ENCODE peak calls at places on chromosomes 7 and 10, in seven cellular contexts. One of them, this sample, is unnamed.

GRCh38 chr10:69802424-69803161 is 887 bp downstream of the COL13A1 start:
- DNase-seq in K562: no peak
- DNase-seq in HCT116: no peak
- DNase-seq in GM12878: no peak
- DNase-seq in SK-N-SH: peak; percentile 88
- DNase-seq in HepG2: no peak
- DNase-seq in H1: peak; percentile 72
- DNase-seq in this sample: no peak

GRCh38 chr10:93402192-93402591 is 79.9 kb downstream of the MYOF start:
- DNase-seq in K562: peak; percentile 1
- DNase-seq in HCT116: no peak
- DNase-seq in GM12878: no peak
- DNase-seq in SK-N-SH: no peak
- DNase-seq in HepG2: no peak
- DNase-seq in H1: no peak
- DNase-seq in this sample: no peak

GRCh38 chr10:75469018-75469616 is 37.7 kb downstream of the LRMDA start:
- DNase-seq in K562: no peak
- DNase-seq in HCT116: no peak
- DNase-seq in GM12878: no peak
- DNase-seq in SK-N-SH: no peak
- DNase-seq in HepG2: peak; percentile 6
- DNase-seq in H1: no peak
- DNase-seq in this sample: no peak

GRCh38 chr10:30553625-30554442 is 75.7 kb downstream of the LYZL2 start:
- DNase-seq in K562: peak; percentile 82
- DNase-seq in HCT116: no peak
- DNase-seq in GM12878: no peak
- DNase-seq in SK-N-SH: no peak
- DNase-seq in HepG2: peak; percentile 57
- DNase-seq in H1: peak; percentile 55
- DNase-seq in this sample: peak; percentile 49

GRCh38 chr10:72274730-72275350 is 1.1 kb downstream of the DDIT4 start:
- DNase-seq in K562: peak; percentile 74
- DNase-seq in HCT116: no peak
- DNase-seq in GM12878: no peak
- DNase-seq in SK-N-SH: peak; percentile 76
- DNase-seq in HepG2: no peak
- DNase-seq in H1: peak; percentile 89
- DNase-seq in this sample: peak; percentile 57

GRCh38 chr7:64557601-64558322 is 5.1 kb downstream of the ZNF680 start:
- DNase-seq in K562: no peak
- DNase-seq in HCT116: no peak
- DNase-seq in GM12878: no peak
- DNase-seq in SK-N-SH: no peak
- DNase-seq in HepG2: no peak
- DNase-seq in H1: no peak
- DNase-seq in this sample: peak; percentile 18

GRCh38 chr10:19811517-19811916 is 4.7 kb upstream of the PLXDC2 start:
- DNase-seq in K562: no peak
- DNase-seq in HCT116: no peak
- DNase-seq in GM12878: no peak
- DNase-seq in SK-N-SH: peak; percentile 37
- DNase-seq in HepG2: peak; percentile 13
- DNase-seq in H1: no peak
- DNase-seq in this sample: peak; percentile 36

GRCh38 chr7:28179081-28180030 is 1.2 kb downstream of the JAZF1 start:
- DNase-seq in K562: peak; percentile 68
- DNase-seq in HCT116: no peak
- DNase-seq in GM12878: no peak
- DNase-seq in SK-N-SH: peak; percentile 96
- DNase-seq in HepG2: no peak
- DNase-seq in H1: peak; percentile 64
- DNase-seq in this sample: peak; percentile 85

GRCh38 chr7:48366096-48366495 is 194.8 kb downstream of the ABCA13 start:
- DNase-seq in K562: no peak
- DNase-seq in HCT116: no peak
- DNase-seq in GM12878: no peak
- DNase-seq in SK-N-SH: no peak
- DNase-seq in HepG2: no peak
- DNase-seq in H1: no peak
- DNase-seq in this sample: no peak

GRCh38 chr7:50939026-50939425 is 156.3 kb upstream of the GRB10 start:
- DNase-seq in K562: no peak
- DNase-seq in HCT116: no peak
- DNase-seq in GM12878: no peak
- DNase-seq in SK-N-SH: no peak
- DNase-seq in HepG2: no peak
- DNase-seq in H1: no peak
- DNase-seq in this sample: no peak

GRCh38 chr7:158255156-158255555 is 332.5 kb downstream of the PTPRN2 start:
- DNase-seq in K562: no peak
- DNase-seq in HCT116: no peak
- DNase-seq in GM12878: no peak
- DNase-seq in SK-N-SH: no peak
- DNase-seq in HepG2: no peak
- DNase-seq in H1: no peak
- DNase-seq in this sample: no peak

GRCh38 chr7:123809471-123809870 is 35.5 kb upstream of the HYAL4 start:
- DNase-seq in K562: no peak
- DNase-seq in HCT116: no peak
- DNase-seq in GM12878: no peak
- DNase-seq in SK-N-SH: no peak
- DNase-seq in HepG2: no peak
- DNase-seq in H1: no peak
- DNase-seq in this sample: no peak

GRCh38 chr10:93437946-93438795 is 44.0 kb downstream of the MYOF start:
- DNase-seq in K562: no peak
- DNase-seq in HCT116: no peak
- DNase-seq in GM12878: no peak
- DNase-seq in SK-N-SH: no peak
- DNase-seq in HepG2: no peak
- DNase-seq in H1: peak; percentile 76
- DNase-seq in this sample: no peak

GRCh38 chr10:17597386-17597785 is 19.8 kb downstream of the HACD1 start:
- DNase-seq in K562: no peak
- DNase-seq in HCT116: no peak
- DNase-seq in GM12878: no peak
- DNase-seq in SK-N-SH: no peak
- DNase-seq in HepG2: no peak
- DNase-seq in H1: no peak
- DNase-seq in this sample: no peak

GRCh38 chr7:77226357-77226839 is 26.8 kb upstream of the FGL2 start:
- DNase-seq in K562: no peak
- DNase-seq in HCT116: no peak
- DNase-seq in GM12878: no peak
- DNase-seq in SK-N-SH: no peak
- DNase-seq in HepG2: no peak
- DNase-seq in H1: no peak
- DNase-seq in this sample: no peak

GRCh38 chr10:103915794-103916193 is 2.2 kb downstream of the STN1 start:
- DNase-seq in K562: no peak
- DNase-seq in HCT116: no peak
- DNase-seq in GM12878: no peak
- DNase-seq in SK-N-SH: no peak
- DNase-seq in HepG2: no peak
- DNase-seq in H1: no peak
- DNase-seq in this sample: no peak

GRCh38 chr7:33669251-33669670 is 236.1 kb upstream of the BMPER start:
- DNase-seq in K562: no peak
- DNase-seq in HCT116: no peak
- DNase-seq in GM12878: no peak
- DNase-seq in SK-N-SH: no peak
- DNase-seq in HepG2: peak; percentile 70
- DNase-seq in H1: no peak
- DNase-seq in this sample: no peak

GRCh38 chr10:82932426-82932825 is 1057.4 kb downstream of the NRG3 start:
- DNase-seq in K562: no peak
- DNase-seq in HCT116: no peak
- DNase-seq in GM12878: no peak
- DNase-seq in SK-N-SH: no peak
- DNase-seq in HepG2: no peak
- DNase-seq in H1: no peak
- DNase-seq in this sample: no peak

GRCh38 chr7:41579961-41580935 is 122.6 kb downstream of the INHBA start:
- DNase-seq in K562: no peak
- DNase-seq in HCT116: no peak
- DNase-seq in GM12878: no peak
- DNase-seq in SK-N-SH: no peak
- DNase-seq in HepG2: no peak
- DNase-seq in H1: no peak
- DNase-seq in this sample: no peak

GRCh38 chr7:20030915-20031362 is 186.2 kb downstream of the MACC1 start:
- DNase-seq in K562: no peak
- DNase-seq in HCT116: peak; percentile 2
- DNase-seq in GM12878: peak; percentile 50
- DNase-seq in SK-N-SH: no peak
- DNase-seq in HepG2: no peak
- DNase-seq in H1: no peak
- DNase-seq in this sample: no peak

GRCh38 chr10:88499569-88500470 is 83.3 kb downstream of the RNLS start:
- DNase-seq in K562: no peak
- DNase-seq in HCT116: no peak
- DNase-seq in GM12878: no peak
- DNase-seq in SK-N-SH: no peak
- DNase-seq in HepG2: no peak
- DNase-seq in H1: no peak
- DNase-seq in this sample: no peak
- TF ChIP-seq JUND in K562: no peak
- TF ChIP-seq JUND in HCT116: no peak
- TF ChIP-seq JUND in GM12878: no peak
- TF ChIP-seq JUND in SK-N-SH: peak; percentile 47
- TF ChIP-seq JUND in HepG2: no peak
- TF ChIP-seq JUND in H1: no peak
- TF ChIP-seq JUND in this sample: no peak

GRCh38 chr7:7228472-7228871 is 46.1 kb downstream of the C1GALT1 start:
- DNase-seq in K562: no peak
- DNase-seq in HCT116: no peak
- DNase-seq in GM12878: no peak
- DNase-seq in SK-N-SH: no peak
- DNase-seq in HepG2: no peak
- DNase-seq in H1: no peak
- DNase-seq in this sample: no peak
- TF ChIP-seq JUND in K562: no peak
- TF ChIP-seq JUND in HCT116: no peak
- TF ChIP-seq JUND in GM12878: no peak
- TF ChIP-seq JUND in SK-N-SH: no peak
- TF ChIP-seq JUND in HepG2: no peak
- TF ChIP-seq JUND in H1: no peak
- TF ChIP-seq JUND in this sample: no peak

GRCh38 chr10:1487288-1487687 is 250.0 kb downstream of the ADARB2 start:
- DNase-seq in K562: no peak
- DNase-seq in HCT116: no peak
- DNase-seq in GM12878: no peak
- DNase-seq in SK-N-SH: no peak
- DNase-seq in HepG2: no peak
- DNase-seq in H1: no peak
- DNase-seq in this sample: no peak
- TF ChIP-seq JUND in K562: no peak
- TF ChIP-seq JUND in HCT116: no peak
- TF ChIP-seq JUND in GM12878: no peak
- TF ChIP-seq JUND in SK-N-SH: no peak
- TF ChIP-seq JUND in HepG2: no peak
- TF ChIP-seq JUND in H1: no peak
- TF ChIP-seq JUND in this sample: no peak

GRCh38 chr7:1714583-1715330 is 44.7 kb downstream of the ELFN1 start:
- DNase-seq in K562: no peak
- DNase-seq in HCT116: no peak
- DNase-seq in GM12878: no peak
- DNase-seq in SK-N-SH: no peak
- DNase-seq in HepG2: no peak
- DNase-seq in H1: no peak
- DNase-seq in this sample: peak; percentile 35

GRCh38 chr7:1715331-1715625 is 45.2 kb downstream of the ELFN1 start:
- DNase-seq in K562: no peak
- DNase-seq in HCT116: no peak
- DNase-seq in GM12878: no peak
- DNase-seq in SK-N-SH: no peak
- DNase-seq in HepG2: no peak
- DNase-seq in H1: no peak
- DNase-seq in this sample: no peak

GRCh38 chr7:1712907-1713501 is 42.9 kb downstream of the ELFN1 start:
- DNase-seq in K562: no peak
- DNase-seq in HCT116: no peak
- DNase-seq in GM12878: no peak
- DNase-seq in SK-N-SH: peak; percentile 60
- DNase-seq in HepG2: no peak
- DNase-seq in H1: no peak
- DNase-seq in this sample: no peak

GRCh38 chr7:1715671-1716074 is 45.6 kb downstream of the ELFN1 start:
- DNase-seq in K562: no peak
- DNase-seq in HCT116: no peak
- DNase-seq in GM12878: no peak
- DNase-seq in SK-N-SH: no peak
- DNase-seq in HepG2: no peak
- DNase-seq in H1: no peak
- DNase-seq in this sample: no peak

DNA sequence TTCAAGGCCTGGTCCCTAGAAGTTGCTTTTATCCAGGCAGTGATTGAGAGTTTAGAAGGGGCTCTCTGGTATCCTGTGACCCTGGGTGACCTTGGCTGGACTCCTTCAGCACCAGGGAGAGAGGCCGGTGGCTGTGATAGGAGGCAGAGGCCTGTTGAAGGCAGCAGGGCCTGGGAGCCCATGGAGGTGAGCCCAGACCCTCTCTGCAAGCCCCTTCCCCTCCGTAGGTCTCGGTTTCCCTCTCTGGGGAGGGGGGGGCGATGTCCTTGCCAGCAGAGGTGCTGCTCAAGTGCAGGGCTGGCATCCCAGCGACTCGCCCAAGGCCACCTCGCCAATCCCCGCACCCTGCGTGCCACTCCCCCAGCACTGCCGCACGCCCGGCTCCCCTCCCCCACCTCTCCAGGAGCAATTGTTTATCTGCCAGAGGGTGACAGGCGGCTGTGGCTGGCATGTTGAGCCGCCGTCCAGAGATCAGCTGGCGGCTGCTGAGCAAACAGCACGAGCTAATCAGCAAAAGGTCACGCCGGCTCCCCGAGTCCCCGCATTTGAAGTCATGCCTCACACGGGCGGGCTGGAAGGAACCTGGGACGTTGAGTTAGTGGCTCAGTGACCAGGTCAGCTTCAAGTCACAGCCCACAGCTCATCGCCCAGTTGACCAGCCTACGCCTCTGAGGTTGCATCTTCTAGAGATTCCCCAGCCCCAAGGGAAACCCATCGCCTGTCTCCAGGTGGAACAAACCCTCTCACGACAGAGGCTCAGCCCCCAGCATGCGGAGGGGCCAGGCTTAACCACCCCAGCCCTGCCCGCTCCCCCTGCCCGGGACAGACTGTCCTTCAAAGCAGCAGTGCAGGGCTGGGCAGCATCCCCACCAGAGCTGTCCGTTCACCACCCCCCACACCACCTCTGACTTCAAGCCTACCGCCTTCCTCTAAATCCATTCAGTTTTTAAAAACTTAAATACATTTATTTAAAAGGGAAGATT is 43.7 kb downstream of the ELFN1 start:
- DNase-seq in K562: peak; percentile 48
- DNase-seq in HCT116: no peak
- DNase-seq in GM12878: no peak
- DNase-seq in SK-N-SH: peak; percentile 91
- DNase-seq in HepG2: peak; percentile 88
- DNase-seq in H1: no peak
- DNase-seq in this sample: no peak
- TF ChIP-seq JUND in K562: no peak
- TF ChIP-seq JUND in HCT116: no peak
- TF ChIP-seq JUND in GM12878: no peak
- TF ChIP-seq JUND in SK-N-SH: no peak
- TF ChIP-seq JUND in HepG2: peak; percentile 71
- TF ChIP-seq JUND in H1: no peak
- TF ChIP-seq JUND in this sample: no peak

This sample was measured in T47D.